ENCODE peak calls at places on chromosome 2, in six cellular contexts. X is Peyer's patch, R is A549, J is ovary, M is IMR-90, Y is breast epithelium. C is an unnamed sample.

GRCh38 chr2:140918426-140918825 is 1212.4 kb downstream of the LRP1B start:
- DNase-seq in X (no peak), R (no peak), J (no peak), M (no peak), Y (no peak), C (no peak)

GRCh38 chr2:205929445-205930027 is 156.4 kb downstream of the INO80D start:
- DNase-seq in X (peak; percentile 73), R (no peak), J (no peak), M (no peak), Y (no peak), C (no peak)

GRCh38 chr2:136651611-136652010 is 113.7 kb upstream of the THSD7B start:
- DNase-seq in X (no peak), R (no peak), J (no peak), M (no peak), Y (no peak), C (no peak)

GRCh38 chr2:240601831-240602160 is 15.3 kb downstream of the CAPN10 start:
- DNase-seq in X (no peak), R (no peak), J (no peak), M (no peak), Y (no peak), C (no peak)

GRCh38 chr2:187208199-187208785 is 239.8 kb downstream of the CALCRL start:
- DNase-seq in X (no peak), R (no peak), J (no peak), M (no peak), Y (no peak), C (no peak)

GRCh38 chr2:119692310-119692709 is 13.3 kb downstream of the TMEM177 start:
- DNase-seq in X (no peak), R (no peak), J (no peak), M (no peak), Y (no peak), C (no peak)

GRCh38 chr2:135741395-135742306 is at the start of gene UBXN4:
- DNase-seq in X (peak; percentile 97), R (peak; percentile 91), J (peak; percentile 96), M (peak; percentile 99), Y (peak; percentile 95), C (peak; percentile 82)

GRCh38 chr2:227390468-227391256 is 2.9 kb upstream of the SCYGR1 start:
- DNase-seq in X (no peak), R (no peak), J (no peak), M (no peak), Y (no peak), C (no peak)

GRCh38 chr2:94871226-94872087 is at the start of gene TEKT4:
- DNase-seq in X (peak; percentile 33), R (no peak), J (peak; percentile 6), M (no peak), Y (no peak), C (no peak)

GRCh38 chr2:170842785-170843184 is 26.1 kb downstream of the GAD1 start:
- DNase-seq in X (no peak), R (no peak), J (no peak), M (no peak), Y (no peak), C (no peak)

GRCh38 chr2:100741880-100742814 is 77.8 kb upstream of the NPAS2 start:
- DNase-seq in X (no peak), R (no peak), J (peak; percentile 24), M (peak; percentile 98), Y (no peak), C (no peak)

GRCh38 chr2:239329284-239329971 is 71.4 kb downstream of the HDAC4 start:
- DNase-seq in X (no peak), R (no peak), J (peak; percentile 70), M (peak; percentile 41), Y (no peak), C (no peak)

GRCh38 chr2:29075894-29076700 is 1.8 kb upstream of the PCARE start:
- DNase-seq in X (no peak), R (no peak), J (no peak), M (peak; percentile 44), Y (no peak), C (no peak)

GRCh38 chr2:104812281-104812680 is 41.6 kb upstream of the POU3F3 start:
- DNase-seq in X (no peak), R (no peak), J (no peak), M (no peak), Y (no peak), C (no peak)

GRCh38 chr2:47373747-47374146 is 29.2 kb upstream of the MSH2 start:
- DNase-seq in X (peak; percentile 63), R (peak; percentile 48), J (no peak), M (no peak), Y (no peak), C (no peak)

GRCh38 chr2:47964722-47965434 is 58.6 kb upstream of the FBXO11 start:
- DNase-seq in X (no peak), R (no peak), J (no peak), M (no peak), Y (no peak), C (no peak)

GRCh38 chr2:18437909-18438308 is 122.5 kb downstream of the RDH14 start:
- DNase-seq in X (no peak), R (no peak), J (no peak), M (no peak), Y (no peak), C (no peak)

GRCh38 chr2:238425979-238426567 is 654 bp upstream of the ASB1 start:
- DNase-seq in X (no peak), R (peak; percentile 54), J (peak; percentile 43), M (peak; percentile 68), Y (no peak), C (no peak)

GRCh38 chr2:19350678-19351401 is 7.6 kb downstream of the OSR1 start:
- DNase-seq in X (no peak), R (no peak), J (no peak), M (no peak), Y (no peak), C (no peak)

GRCh38 chr2:27606611-27607010 is 22.2 kb downstream of the CCDC121 start:
- DNase-seq in X (no peak), R (no peak), J (no peak), M (peak; percentile 83), Y (no peak), C (no peak)

GRCh38 chr2:54577035-54577434 is 120.9 kb downstream of the SPTBN1 start:
- DNase-seq in X (no peak), R (no peak), J (no peak), M (no peak), Y (no peak), C (no peak)

GRCh38 chr2:189592353-189592984 is 11.9 kb upstream of the SLC40A1 start:
- DNase-seq in X (no peak), R (no peak), J (no peak), M (no peak), Y (no peak), C (no peak)

GRCh38 chr2:45483997-45484396 is 127.1 kb downstream of the SRBD1 start:
- DNase-seq in X (no peak), R (peak; percentile 19), J (no peak), M (peak; percentile 9), Y (no peak), C (no peak)

GRCh38 chr2:71389379-71390072 is 57.9 kb downstream of the ZNF638 start:
- DNase-seq in X (no peak), R (no peak), J (no peak), M (no peak), Y (no peak), C (no peak)
- TF ChIP-seq POLR2A in X (no peak), R (no peak), J (no peak), M (no peak), Y (no peak), C (no peak)

GRCh38 chr2:68383778-68384177 is 18.7 kb downstream of the PLEK start:
- DNase-seq in X (no peak), R (no peak), J (no peak), M (no peak), Y (no peak), C (no peak)

GRCh38 chr2:68375522-68376040 is 10.5 kb downstream of the PLEK start:
- DNase-seq in X (no peak), R (no peak), J (no peak), M (no peak), Y (no peak), C (no peak)

GRCh38 chr2:68377137-68377780 is 12.2 kb downstream of the PLEK start:
- DNase-seq in X (no peak), R (no peak), J (no peak), M (no peak), Y (no peak), C (no peak)

GRCh38 chr2:68374184-68374583 is 9.1 kb downstream of the PLEK start:
- DNase-seq in X (no peak), R (no peak), J (no peak), M (no peak), Y (no peak), C (no peak)

GRCh38 chr2:68379184-68379708 is 14.2 kb downstream of the PLEK start:
- DNase-seq in X (no peak), R (no peak), J (no peak), M (no peak), Y (no peak), C (no peak)
- TF ChIP-seq POLR2A in X (no peak), R (no peak), J (no peak), M (no peak), Y (no peak), C (no peak)

DNA sequence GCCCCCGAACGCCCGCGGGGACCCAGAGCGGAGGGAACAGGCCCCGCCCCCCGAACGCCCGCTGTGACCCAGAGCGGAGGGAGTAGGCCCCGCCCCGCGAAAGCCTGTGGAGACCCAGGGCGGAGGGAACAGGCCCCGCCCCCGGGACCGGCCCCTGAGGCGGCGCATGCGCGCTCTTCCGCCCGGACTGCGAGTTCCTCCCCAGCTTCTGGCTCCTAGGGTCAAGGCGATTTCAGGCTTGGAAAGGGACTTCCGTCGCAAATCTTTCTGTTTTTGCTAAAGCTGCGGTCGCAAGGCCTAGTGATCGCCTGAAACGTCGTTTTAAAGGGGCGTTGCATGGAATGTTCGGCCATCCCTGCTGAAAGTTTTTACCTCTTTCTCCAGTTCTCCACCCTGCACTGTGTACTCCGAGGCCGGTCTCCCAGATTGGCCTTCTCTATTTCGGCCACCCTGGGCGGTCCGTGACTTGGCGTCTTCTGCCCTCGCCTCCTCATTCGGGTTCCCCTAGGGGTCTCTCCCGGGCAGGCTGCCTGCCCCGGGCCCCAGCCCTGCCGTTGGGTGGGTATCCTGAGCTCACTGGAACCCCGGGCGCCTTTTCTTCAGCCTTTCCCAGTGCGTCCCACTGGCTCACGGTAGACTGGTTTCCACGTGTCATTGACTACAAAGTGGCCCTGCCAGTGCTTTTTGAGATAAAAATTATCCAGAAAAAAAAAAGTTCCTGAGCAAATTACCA is 372 bp upstream of the WDSUB1 start:
- DNase-seq in X (peak; percentile 100), R (peak; percentile 81), J (peak; percentile 98), M (peak; percentile 89), Y (peak; percentile 98), C (peak; percentile 89)
- TF ChIP-seq POLR2A in X (peak; percentile 67), R (peak; percentile 84), J (peak; percentile 43), M (no peak), Y (peak; percentile 17), C (peak; percentile 74)

GRCh38 chr2:241722896-241723454 is 11.5 kb upstream of the D2HGDH start:
- DNase-seq in X (no peak), R (no peak), J (no peak), M (no peak), Y (no peak), C (no peak)

GRCh38 chr2:241720560-241720959 is 13.9 kb upstream of the D2HGDH start:
- DNase-seq in X (no peak), R (no peak), J (no peak), M (no peak), Y (no peak), C (no peak)

GRCh38 chr2:241721852-241722251 is 12.6 kb upstream of the D2HGDH start:
- DNase-seq in X (no peak), R (no peak), J (no peak), M (no peak), Y (no peak), C (no peak)

GRCh38 chr2:241719093-241719492 is 15.3 kb upstream of the D2HGDH start:
- DNase-seq in X (no peak), R (no peak), J (no peak), M (no peak), Y (no peak), C (no peak)

GRCh38 chr2:241720099-241720498 is 14.3 kb upstream of the D2HGDH start:
- DNase-seq in X (no peak), R (no peak), J (no peak), M (no peak), Y (no peak), C (no peak)
- TF ChIP-seq POLR2A in X (no peak), R (no peak), J (no peak), M (no peak), Y (no peak), C (no peak)